ENCODE peak calls at places on chromosomes 2 and 18, in six cellular contexts. I, M, O, L, V and F are unnamed samples.

GRCh38 chr2:138536302-138536701 is 34.7 kb downstream of the SPOPL start:
- DNase-seq in I (no peak), M (no peak), O (no peak), L (no peak), V (no peak), F (peak; percentile 88)

GRCh38 chr2:157307021-157307420 is 18.6 kb downstream of the ERMN start:
- DNase-seq in I (peak; percentile 6), M (peak; percentile 12), O (no peak), L (no peak), V (no peak), F (peak; percentile 21)

GRCh38 chr2:215751200-215751910 is 262.0 kb downstream of the MREG start:
- DNase-seq in I (no peak), M (peak; percentile 94), O (no peak), L (peak; percentile 65), V (no peak), F (peak; percentile 93)

GRCh38 chr2:20035961-20036666 is 15.3 kb downstream of the LAPTM4A start:
- DNase-seq in I (peak; percentile 61), M (no peak), O (no peak), L (no peak), V (no peak), F (no peak)

GRCh38 chr2:237326250-237327171 is 87.5 kb downstream of the COL6A3 start:
- DNase-seq in I (no peak), M (no peak), O (no peak), L (no peak), V (no peak), F (no peak)

GRCh38 chr2:7971248-7971647 is 710.6 kb upstream of the ID2 start:
- DNase-seq in I (no peak), M (no peak), O (no peak), L (no peak), V (no peak), F (no peak)

GRCh38 chr2:44075536-44075935 is 79.7 kb upstream of the LRPPRC start:
- DNase-seq in I (no peak), M (no peak), O (no peak), L (no peak), V (no peak), F (no peak)

GRCh38 chr2:39128919-39129391 is 8.1 kb upstream of the SOS1 start:
- DNase-seq in I (peak; percentile 64), M (peak; percentile 52), O (no peak), L (peak; percentile 73), V (no peak), F (no peak)

GRCh38 chr2:108323619-108324018 is 34.9 kb downstream of the SULT1C2 start:
- DNase-seq in I (no peak), M (peak; percentile 64), O (no peak), L (no peak), V (no peak), F (no peak)

GRCh38 chr2:152466925-152467676 is 132.1 kb downstream of the FMNL2 start:
- DNase-seq in I (peak; percentile 30), M (peak; percentile 51), O (no peak), L (no peak), V (no peak), F (no peak)

GRCh38 chr2:223383315-223383714 is 218.8 kb downstream of the SCG2 start:
- DNase-seq in I (no peak), M (no peak), O (no peak), L (no peak), V (no peak), F (no peak)

GRCh38 chr2:134917219-134917957 is 1.2 kb upstream of the CCNT2 start:
- DNase-seq in I (peak; percentile 31), M (no peak), O (peak; percentile 53), L (no peak), V (no peak), F (no peak)

GRCh38 chr2:109614715-109615636 is 812 bp downstream of the SOWAHC start:
- DNase-seq in I (no peak), M (no peak), O (peak; percentile 53), L (no peak), V (peak; percentile 36), F (no peak)

GRCh38 chr2:22855761-22856184 is 529.2 kb upstream of the KLHL29 start:
- DNase-seq in I (no peak), M (no peak), O (no peak), L (no peak), V (no peak), F (no peak)

GRCh38 chr2:118990757-118991545 is 49.0 kb downstream of the MARCO start:
- DNase-seq in I (no peak), M (no peak), O (peak; percentile 26), L (no peak), V (no peak), F (no peak)

GRCh38 chr2:16313235-16313980 is 352.2 kb downstream of the CYRIA start:
- DNase-seq in I (no peak), M (no peak), O (no peak), L (no peak), V (no peak), F (no peak)

GRCh38 chr2:174977364-174977763 is 27.8 kb downstream of the CHN1 start:
- DNase-seq in I (no peak), M (no peak), O (no peak), L (no peak), V (no peak), F (no peak)

GRCh38 chr2:9263388-9263787 is 56.8 kb downstream of the ASAP2 start:
- DNase-seq in I (no peak), M (no peak), O (no peak), L (no peak), V (no peak), F (no peak)

GRCh38 chr18:9147440-9148238 is 11.1 kb downstream of the ANKRD12 start:
- DNase-seq in I (peak; percentile 80), M (peak; percentile 78), O (no peak), L (no peak), V (no peak), F (peak; percentile 39)

GRCh38 chr18:42157420-42157819 is 202.4 kb downstream of the PIK3C3 start:
- DNase-seq in I (no peak), M (no peak), O (no peak), L (no peak), V (no peak), F (no peak)

GRCh38 chr2:42663106-42663755 is 94.8 kb downstream of the MTA3 start:
- DNase-seq in I (peak; percentile 83), M (peak; percentile 81), O (peak; percentile 70), L (peak; percentile 2), V (peak; percentile 68), F (peak; percentile 41)

GRCh38 chr2:24015562-24016375 is 5.9 kb downstream of the MFSD2B start:
- DNase-seq in I (no peak), M (peak; percentile 98), O (no peak), L (peak; percentile 31), V (no peak), F (peak; percentile 43)

GRCh38 chr2:130836501-130837174 is at the start of gene ARHGEF4:
- DNase-seq in I (peak; percentile 38), M (peak; percentile 66), O (no peak), L (no peak), V (peak; percentile 82), F (no peak)

GRCh38 chr2:164014068-164014577 is 278.3 kb upstream of the FIGN start:
- DNase-seq in I (no peak), M (no peak), O (no peak), L (no peak), V (no peak), F (peak; percentile 64)

GRCh38 chr2:185436787-185437372 is 301.7 kb upstream of the FSIP2 start:
- DNase-seq in I (no peak), M (peak; percentile 49), O (no peak), L (no peak), V (no peak), F (no peak)

GRCh38 chr18:31555971-31556747 is 35.5 kb upstream of the TTR start:
- DNase-seq in I (peak; percentile 69), M (peak; percentile 64), O (no peak), L (peak; percentile 2), V (peak; percentile 24), F (peak; percentile 23)

GRCh38 chr2:158716091-158716815 is 78.9 kb upstream of the DAPL1 start:
- DNase-seq in I (no peak), M (peak; percentile 28), O (no peak), L (no peak), V (no peak), F (no peak)

GRCh38 chr2:170869036-170869435 is 52.3 kb downstream of the GAD1 start:
- DNase-seq in I (no peak), M (peak; percentile 10), O (no peak), L (no peak), V (no peak), F (no peak)